ENCODE peak calls at places on chromosomes 7 and 10, in five cellular contexts. One of them, this sample, is unnamed.

GRCh38 chr7:101173752-101174244 is 6.3 kb downstream of the NAT16 start:
- DNase-seq in stimulated activated CD4-positive, alpha-beta T cell treated with anti-CD3 and anti-CD28 coated beads, Interleukin-4, amount 100 ng/mL, for 4 hours: peak
- DNase-seq in head of caudate nucleus: no peak
- DNase-seq in mesothelial cell of epicardium: no peak
- DNase-seq in LHCN-M2: peak
- DNase-seq in this sample: peak

GRCh38 chr7:155279787-155280445 is 17.8 kb upstream of the INSIG1 start:
- DNase-seq in stimulated activated CD4-positive, alpha-beta T cell treated with anti-CD3 and anti-CD28 coated beads, Interleukin-4, amount 100 ng/mL, for 4 hours: no peak
- DNase-seq in head of caudate nucleus: no peak
- DNase-seq in mesothelial cell of epicardium: no peak
- DNase-seq in LHCN-M2: no peak
- DNase-seq in this sample: no peak

GRCh38 chr7:91892821-91893340 is 12.4 kb upstream of the MTERF1 start:
- DNase-seq in stimulated activated CD4-positive, alpha-beta T cell treated with anti-CD3 and anti-CD28 coated beads, Interleukin-4, amount 100 ng/mL, for 4 hours: no peak
- DNase-seq in head of caudate nucleus: no peak
- DNase-seq in mesothelial cell of epicardium: no peak
- DNase-seq in LHCN-M2: peak
- DNase-seq in this sample: peak

GRCh38 chr10:113207924-113208323 is 257.9 kb downstream of the TCF7L2 start:
- DNase-seq in stimulated activated CD4-positive, alpha-beta T cell treated with anti-CD3 and anti-CD28 coated beads, Interleukin-4, amount 100 ng/mL, for 4 hours: no peak
- DNase-seq in head of caudate nucleus: no peak
- DNase-seq in mesothelial cell of epicardium: no peak
- DNase-seq in LHCN-M2: no peak
- DNase-seq in this sample: no peak

GRCh38 chr10:79051766-79052165 is 17.0 kb upstream of the ZMIZ1 start:
- DNase-seq in stimulated activated CD4-positive, alpha-beta T cell treated with anti-CD3 and anti-CD28 coated beads, Interleukin-4, amount 100 ng/mL, for 4 hours: no peak
- DNase-seq in head of caudate nucleus: no peak
- DNase-seq in mesothelial cell of epicardium: no peak
- DNase-seq in LHCN-M2: no peak
- DNase-seq in this sample: no peak

GRCh38 chr7:38858281-38858884 is 50.6 kb downstream of the VPS41 start:
- DNase-seq in stimulated activated CD4-positive, alpha-beta T cell treated with anti-CD3 and anti-CD28 coated beads, Interleukin-4, amount 100 ng/mL, for 4 hours: no peak
- DNase-seq in head of caudate nucleus: no peak
- DNase-seq in mesothelial cell of epicardium: no peak
- DNase-seq in LHCN-M2: peak
- DNase-seq in this sample: peak

GRCh38 chr7:83579740-83580139 is 69.2 kb downstream of the SEMA3E start:
- DNase-seq in stimulated activated CD4-positive, alpha-beta T cell treated with anti-CD3 and anti-CD28 coated beads, Interleukin-4, amount 100 ng/mL, for 4 hours: no peak
- DNase-seq in head of caudate nucleus: no peak
- DNase-seq in mesothelial cell of epicardium: no peak
- DNase-seq in LHCN-M2: peak
- DNase-seq in this sample: peak

GRCh38 chr10:2081501-2081900 is 344.2 kb upstream of the ADARB2 start:
- DNase-seq in stimulated activated CD4-positive, alpha-beta T cell treated with anti-CD3 and anti-CD28 coated beads, Interleukin-4, amount 100 ng/mL, for 4 hours: no peak
- DNase-seq in head of caudate nucleus: no peak
- DNase-seq in mesothelial cell of epicardium: no peak
- DNase-seq in LHCN-M2: no peak
- DNase-seq in this sample: no peak

GRCh38 chr7:54541941-54542618 is at the start of gene VSTM2A:
- DNase-seq in stimulated activated CD4-positive, alpha-beta T cell treated with anti-CD3 and anti-CD28 coated beads, Interleukin-4, amount 100 ng/mL, for 4 hours: no peak
- DNase-seq in head of caudate nucleus: peak
- DNase-seq in mesothelial cell of epicardium: no peak
- DNase-seq in LHCN-M2: peak
- DNase-seq in this sample: no peak

GRCh38 chr7:128838109-128838779 is 8.0 kb downstream of the FLNC start:
- DNase-seq in stimulated activated CD4-positive, alpha-beta T cell treated with anti-CD3 and anti-CD28 coated beads, Interleukin-4, amount 100 ng/mL, for 4 hours: no peak
- DNase-seq in head of caudate nucleus: no peak
- DNase-seq in mesothelial cell of epicardium: no peak
- DNase-seq in LHCN-M2: no peak
- DNase-seq in this sample: no peak

GRCh38 chr7:157577796-157578339 is 241.1 kb downstream of the DNAJB6 start:
- DNase-seq in stimulated activated CD4-positive, alpha-beta T cell treated with anti-CD3 and anti-CD28 coated beads, Interleukin-4, amount 100 ng/mL, for 4 hours: no peak
- DNase-seq in head of caudate nucleus: no peak
- DNase-seq in mesothelial cell of epicardium: no peak
- DNase-seq in LHCN-M2: no peak
- DNase-seq in this sample: no peak

GRCh38 chr7:25180946-25181345 is 47.3 kb downstream of the NPVF start:
- DNase-seq in stimulated activated CD4-positive, alpha-beta T cell treated with anti-CD3 and anti-CD28 coated beads, Interleukin-4, amount 100 ng/mL, for 4 hours: no peak
- DNase-seq in head of caudate nucleus: no peak
- DNase-seq in mesothelial cell of epicardium: no peak
- DNase-seq in LHCN-M2: no peak
- DNase-seq in this sample: no peak

GRCh38 chr7:106717997-106718871 is 57.3 kb upstream of the CCDC71L start:
- DNase-seq in stimulated activated CD4-positive, alpha-beta T cell treated with anti-CD3 and anti-CD28 coated beads, Interleukin-4, amount 100 ng/mL, for 4 hours: peak
- DNase-seq in head of caudate nucleus: peak
- DNase-seq in mesothelial cell of epicardium: no peak
- DNase-seq in LHCN-M2: peak
- DNase-seq in this sample: peak